ENCODE peak calls at places on chromosomes 2 and 18, in five cellular contexts. N is stomach; G is left ventricle myocardium inferior; O is CD4-positive, alpha-beta T cell; U is heart left ventricle. Z is an unnamed sample.

GRCh38 chr18:42619771-42620170 is 495.7 kb downstream of the RIT2 start:
- DNase-seq in U (no peak), N (no peak), O (no peak), G (no peak), Z (no peak)

GRCh38 chr2:179031731-179032408 is 18.1 kb downstream of the CCDC141 start:
- DNase-seq in G (no peak), N (no peak), O (no peak), U (no peak), Z (peak)

GRCh38 chr2:175153-175786 is 88.6 kb downstream of the SH3YL1 start:
- DNase-seq in G (no peak), U (no peak), N (no peak), O (no peak), Z (no peak)

GRCh38 chr2:240384711-240385450 is 50.6 kb upstream of the GPC1 start:
- DNase-seq in O (no peak), U (peak), N (no peak), G (no peak), Z (no peak)

GRCh38 chr2:126714191-126714965 is 58.4 kb downstream of the GYPC start:
- DNase-seq in N (no peak), O (no peak), U (no peak), G (no peak), Z (no peak)

GRCh38 chr2:100919316-100919715 is 82.8 kb upstream of the RPL31 start:
- DNase-seq in U (no peak), O (no peak), N (no peak), G (no peak), Z (no peak)

GRCh38 chr2:224440988-224441387 is 39.1 kb upstream of the FAM124B start:
- DNase-seq in U (no peak), N (no peak), G (no peak), O (no peak), Z (no peak)

GRCh38 chr18:41690332-41691110 is 264.5 kb upstream of the PIK3C3 start:
- DNase-seq in N (no peak), O (no peak), U (no peak), G (no peak), Z (no peak)

GRCh38 chr2:17879137-17879912 is 858 bp downstream of the KCNS3 start:
- DNase-seq in N (peak), O (no peak), G (peak), U (peak), Z (peak)

GRCh38 chr2:38535745-38536506 is 66.8 kb downstream of the HNRNPLL start:
- DNase-seq in O (peak), U (peak), G (peak), N (peak), Z (peak)

GRCh38 chr18:45014047-45014501 is 333.4 kb downstream of the SETBP1 start:
- DNase-seq in G (no peak), U (peak), N (no peak), O (no peak), Z (no peak)

GRCh38 chr18:35616664-35617423 is 35.3 kb downstream of the GALNT1 start:
- DNase-seq in U (no peak), G (no peak), O (peak), N (peak), Z (peak)

GRCh38 chr18:46502444-46502843 is 154.6 kb downstream of the LOXHD1 start:
- DNase-seq in U (no peak), G (no peak), N (no peak), O (no peak), Z (no peak)

GRCh38 chr18:35278969-35279368 is 11.1 kb downstream of the ZSCAN30 start:
- DNase-seq in U (no peak), G (no peak), N (no peak), O (no peak), Z (no peak)

GRCh38 chr2:226183550-226183949 is 616.1 kb downstream of the IRS1 start:
- DNase-seq in U (no peak), G (no peak), N (no peak), O (no peak), Z (no peak)

GRCh38 chr2:159090514-159091201 is 122.2 kb downstream of the TANC1 start:
- DNase-seq in U (no peak), N (no peak), O (no peak), G (no peak), Z (peak)

GRCh38 chr2:241009191-241009590 is 10.8 kb downstream of the SNED1 start:
- DNase-seq in G (no peak), O (no peak), N (no peak), U (no peak), Z (no peak)

GRCh38 chr18:652131-652530 is 5.3 kb upstream of the TYMS start:
- DNase-seq in N (no peak), G (no peak), U (no peak), O (no peak), Z (no peak)

GRCh38 chr18:26383454-26384270 is 157.4 kb downstream of the TAF4B start:
- DNase-seq in G (no peak), U (no peak), O (no peak), N (no peak), Z (peak)

GRCh38 chr18:63843008-63843407 is 44.5 kb upstream of the SERPINB2 start:
- DNase-seq in O (no peak), N (no peak), U (no peak), G (no peak), Z (no peak)

GRCh38 chr2:238101891-238102841 is 2.0 kb downstream of the ESPNL start:
- DNase-seq in O (no peak), G (no peak), N (peak), U (no peak), Z (no peak)

GRCh38 chr18:33916200-33916599 is 308.5 kb downstream of the NOL4 start:
- DNase-seq in O (no peak), G (no peak), U (no peak), N (no peak), Z (no peak)

GRCh38 chr2:218010116-218010837 is 7.5 kb upstream of the TNS1 start:
- DNase-seq in G (peak), O (no peak), U (peak), N (peak), Z (peak)

GRCh38 chr2:227164745-227165350 is 424 bp downstream of the COL4A3 start:
- DNase-seq in U (no peak), G (no peak), N (peak), O (no peak), Z (peak)

GRCh38 chr2:218003994-218004419 is 1.2 kb upstream of the TNS1 start:
- DNase-seq in O (no peak), U (peak), N (peak), G (peak), Z (no peak)

GRCh38 chr18:74598350-74599001 is 806 bp downstream of the ZNF407 start:
- DNase-seq in G (peak), N (peak), O (peak), U (peak), Z (peak)

GRCh38 chr2:1585635-1586034 is 158.7 kb downstream of the PXDN start:
- DNase-seq in U (no peak), G (no peak), O (no peak), N (no peak), Z (no peak)

GRCh38 chr18:12811191-12811950 is 72.7 kb downstream of the PTPN2 start:
- DNase-seq in N (no peak), O (no peak), U (no peak), G (no peak), Z (no peak)

GRCh38 chr18:8056723-8057122 is 489.6 kb downstream of the PTPRM start:
- DNase-seq in G (no peak), U (no peak), N (no peak), O (no peak), Z (no peak)

GRCh38 chr2:25341031-25341727 is 546 bp downstream of the DNMT3A start:
- DNase-seq in N (peak), U (no peak), O (no peak), G (peak), Z (peak)

GRCh38 chr2:207830778-207831549 is 61.3 kb upstream of the FZD5 start:
- DNase-seq in U (no peak), O (no peak), N (no peak), G (no peak), Z (no peak)

GRCh38 chr18:62865498-62865897 is 150.2 kb downstream of the PHLPP1 start:
- DNase-seq in O (no peak), N (no peak), G (no peak), U (no peak), Z (no peak)

GRCh38 chr2:85767803-85768665 is 14.2 kb downstream of the ATOH8 start:
- DNase-seq in O (no peak), G (no peak), N (no peak), U (no peak), Z (no peak)

GRCh38 chr2:85770369-85770768 is 16.6 kb downstream of the ATOH8 start:
- DNase-seq in U (no peak), G (no peak), O (no peak), N (no peak), Z (no peak)

GRCh38 chr2:85769987-85770362 is 16.2 kb downstream of the ATOH8 start:
- DNase-seq in G (no peak), U (no peak), N (no peak), O (no peak), Z (no peak)

GRCh38 chr2:85768713-85769112 is 14.9 kb downstream of the ATOH8 start:
- DNase-seq in G (peak), N (peak), O (no peak), U (peak), Z (no peak)

DNA sequence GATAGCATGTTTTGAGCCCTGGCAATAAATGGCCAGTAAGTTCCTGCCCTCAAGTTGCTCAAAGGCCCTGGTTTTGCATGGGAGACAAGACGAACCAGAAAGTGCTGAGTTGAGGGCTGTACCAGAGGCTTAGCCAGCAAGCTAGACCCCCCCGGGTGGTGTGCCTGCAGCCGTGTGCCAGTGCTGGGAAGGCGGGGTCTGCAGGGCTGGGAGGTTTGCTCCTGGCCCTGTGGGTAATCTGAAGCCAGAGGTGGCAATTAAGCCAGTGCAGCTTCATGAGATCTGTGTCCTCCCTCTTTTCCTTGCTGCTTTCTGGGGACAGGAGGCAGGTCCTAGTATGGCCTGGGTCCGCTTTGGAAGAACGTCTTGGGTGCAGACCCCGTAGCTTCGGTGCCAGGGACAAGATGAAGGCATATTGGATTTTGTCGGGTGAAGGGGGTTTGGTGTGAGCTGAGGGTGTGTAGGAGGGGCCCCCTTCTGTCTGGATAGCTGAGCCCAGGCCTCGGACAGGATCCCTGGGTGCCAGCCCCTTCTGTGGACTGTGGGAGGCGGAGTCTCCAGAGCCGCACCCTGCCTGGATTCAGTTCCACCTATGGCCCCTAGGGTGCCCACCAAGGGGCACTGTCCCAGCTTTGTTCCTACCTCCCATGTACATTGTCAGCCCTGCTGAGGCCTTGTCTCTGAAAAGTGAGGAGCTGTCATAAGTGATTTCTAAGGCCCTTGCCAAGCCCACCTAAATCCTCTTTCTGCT is 15.6 kb downstream of the ATOH8 start:
- DNase-seq in N (no peak), O (no peak), U (no peak), G (no peak), Z (peak)
- TF ChIP-seq CTCF in N (peak), O (no peak), U (no peak), G (peak), Z (no peak)

DNA sequence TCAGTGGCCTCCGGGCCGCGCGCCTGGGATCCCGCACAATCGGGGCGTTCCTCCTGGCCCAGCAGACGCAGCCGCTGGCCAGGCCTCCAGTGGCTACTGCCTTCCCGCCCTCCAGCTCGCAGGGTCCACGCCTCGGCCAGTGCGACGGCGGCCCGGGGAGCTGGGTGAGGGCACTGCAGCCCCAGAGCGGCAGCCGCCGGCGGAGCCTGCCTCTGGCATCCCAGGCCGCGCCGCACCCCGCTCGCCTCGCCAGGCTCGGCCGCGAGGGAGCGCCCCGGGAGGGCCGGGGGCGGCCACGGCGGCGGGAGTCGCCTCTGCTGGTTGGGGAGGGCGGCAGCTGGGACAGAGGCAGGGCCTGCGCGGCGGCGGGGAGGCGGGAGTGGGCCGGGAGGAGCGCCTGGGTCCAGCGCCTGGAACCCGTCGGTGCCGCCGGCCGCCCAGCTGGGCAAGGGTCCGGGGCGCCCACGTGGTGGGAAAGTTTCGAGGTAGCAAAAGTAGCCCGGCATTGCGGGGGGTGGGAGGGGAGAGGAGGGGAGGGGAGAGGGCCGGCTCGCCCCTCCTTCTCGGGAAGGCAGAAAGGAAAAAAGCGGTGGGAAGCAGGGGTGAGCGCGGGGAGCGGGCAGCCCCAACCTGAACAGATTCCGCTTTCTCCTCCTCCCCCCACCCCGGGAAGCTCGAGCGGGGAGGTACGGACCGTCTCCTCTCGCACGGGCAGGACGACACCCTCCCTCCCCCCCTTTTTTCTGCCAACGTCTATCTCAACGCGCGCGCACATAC is 1.5 kb upstream of the INHBB start:
- DNase-seq in N (no peak), U (no peak), G (no peak), O (no peak), Z (peak)
- TF ChIP-seq CTCF in N (no peak), U (no peak), G (peak), O (no peak), Z (no peak)

DNA sequence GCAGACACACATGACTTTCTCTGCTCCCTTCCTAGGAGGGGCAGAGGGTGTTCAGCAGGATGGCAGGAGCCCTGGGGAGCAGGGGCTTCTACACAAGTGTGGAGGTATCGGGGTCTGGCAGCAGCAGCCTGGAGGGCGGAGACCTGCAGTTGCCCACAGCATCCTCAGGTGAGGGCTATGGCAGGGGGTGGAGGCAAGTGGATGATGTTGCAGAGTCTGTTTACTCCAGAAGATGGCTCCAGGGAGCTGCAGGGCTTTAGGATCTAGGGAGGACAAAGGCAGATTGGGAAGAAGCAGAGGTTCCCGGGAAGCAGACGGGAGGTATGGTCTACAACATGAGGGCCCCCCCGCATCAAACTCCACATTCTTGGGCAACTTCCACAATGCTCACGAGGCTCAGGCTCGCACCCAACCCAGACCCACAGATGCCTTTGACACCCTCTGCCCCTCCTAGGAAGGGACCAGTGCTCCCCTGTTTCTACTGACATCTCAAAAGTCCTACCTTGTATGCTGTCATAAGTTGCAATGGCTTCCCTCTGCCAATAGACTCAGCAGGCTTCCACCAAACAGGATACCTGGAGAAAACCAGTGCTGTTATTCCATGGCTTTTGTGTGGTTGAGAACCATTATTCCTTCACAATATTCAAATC is 12.0 kb upstream of the ATP6V1C2 start:
- DNase-seq in O (no peak), N (no peak), U (no peak), G (no peak), Z (no peak)
- TF ChIP-seq CTCF in O (no peak), N (no peak), U (no peak), G (peak), Z (peak)

GRCh38 chr2:112691761-112692370 is 29.0 kb upstream of the NT5DC4 start:
- DNase-seq in U (no peak), O (no peak), G (no peak), N (no peak), Z (no peak)
- TF ChIP-seq CTCF in U (no peak), O (no peak), G (no peak), N (no peak), Z (no peak)

GRCh38 chr2:56009758-56010534 is 86.4 kb upstream of the EFEMP1 start:
- DNase-seq in U (no peak), O (no peak), N (no peak), G (no peak), Z (no peak)
- TF ChIP-seq CTCF in U (peak), O (no peak), N (peak), G (peak), Z (peak)

GRCh38 chr2:203376173-203376572 is 48.0 kb downstream of the ABI2 start:
- DNase-seq in N (no peak), O (no peak), U (no peak), G (no peak), Z (no peak)
- TF ChIP-seq CTCF in N (no peak), O (no peak), U (no peak), G (no peak), Z (no peak)

DNA sequence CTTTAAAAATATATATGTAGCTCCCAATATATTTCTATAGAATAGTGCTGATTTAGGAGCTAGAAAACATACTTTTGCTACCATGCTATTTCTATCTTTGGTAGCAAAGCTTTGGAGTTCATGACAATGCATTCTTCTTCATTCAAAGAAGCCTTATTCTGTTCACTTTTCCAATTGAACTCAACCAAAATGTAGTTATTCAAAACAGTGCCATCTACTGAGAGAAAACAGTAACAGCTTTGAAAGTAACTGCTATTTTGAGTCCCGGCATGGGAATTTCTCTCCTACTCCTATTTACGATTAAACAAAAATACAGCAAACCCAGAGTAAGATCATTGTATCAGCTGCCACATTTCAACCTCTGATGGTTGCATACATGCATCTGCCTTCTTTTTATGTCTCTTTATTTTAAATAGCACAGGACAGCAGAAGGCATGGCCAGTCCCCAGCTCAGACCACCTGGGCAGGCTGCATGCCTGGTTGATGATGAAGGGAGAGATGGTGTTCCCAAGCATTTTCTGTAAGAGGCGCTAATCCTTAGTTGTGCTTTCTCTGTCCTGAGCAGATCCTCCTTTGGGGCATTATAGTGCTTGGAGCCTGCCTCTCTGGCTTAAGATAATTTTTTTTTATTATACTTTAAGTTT is 69.7 kb upstream of the SULT1C3 start:
- DNase-seq in N (no peak), G (no peak), O (no peak), U (no peak), Z (no peak)
- TF ChIP-seq CTCF in N (no peak), G (peak), O (peak), U (peak), Z (peak)

GRCh38 chr2:120510751-120511395 is 164.9 kb downstream of the INHBB start:
- DNase-seq in G (no peak), O (no peak), N (no peak), U (no peak), Z (no peak)

GRCh38 chr2:120509991-120510735 is 164.2 kb downstream of the INHBB start:
- DNase-seq in G (no peak), N (no peak), O (no peak), U (no peak), Z (no peak)

GRCh38 chr2:120513776-120514357 is 167.9 kb downstream of the INHBB start:
- DNase-seq in U (no peak), G (no peak), O (no peak), N (no peak), Z (no peak)

GRCh38 chr2:120511546-120512320 is 165.8 kb downstream of the INHBB start:
- DNase-seq in O (no peak), G (no peak), U (no peak), N (no peak), Z (no peak)

GRCh38 chr2:120512321-120512710 is 166.4 kb downstream of the INHBB start:
- DNase-seq in N (no peak), U (no peak), O (no peak), G (no peak), Z (no peak)
- TF ChIP-seq CTCF in N (no peak), U (no peak), O (no peak), G (peak), Z (no peak)